ENCODE peak calls at places on chromosomes 1 and 21, in five cellular contexts. One of them, this sample, is unnamed.

GRCh38 chr1:37817481-37817880 is 9.5 kb upstream of the YRDC start:
- DNase-seq in activated CD8-positive, alpha-beta T cell treated with anti-CD3 and anti-CD28 coated beads for 36 hours: no peak
- DNase-seq in stromal cell of bone marrow: no peak
- DNase-seq in AG10803: no peak
- DNase-seq in GM23248: no peak
- DNase-seq in this sample: no peak

GRCh38 chr21:26840206-26840605 is 5.0 kb downstream of the ADAMTS1 start:
- DNase-seq in activated CD8-positive, alpha-beta T cell treated with anti-CD3 and anti-CD28 coated beads for 36 hours: peak; percentile 47
- DNase-seq in stromal cell of bone marrow: no peak
- DNase-seq in AG10803: no peak
- DNase-seq in GM23248: no peak
- DNase-seq in this sample: no peak

GRCh38 chr1:220182081-220182480 is 88.1 kb downstream of the IARS2 start:
- DNase-seq in activated CD8-positive, alpha-beta T cell treated with anti-CD3 and anti-CD28 coated beads for 36 hours: no peak
- DNase-seq in stromal cell of bone marrow: no peak
- DNase-seq in AG10803: no peak
- DNase-seq in GM23248: no peak
- DNase-seq in this sample: no peak

GRCh38 chr1:38038836-38039235 is 7.8 kb downstream of the POU3F1 start:
- DNase-seq in activated CD8-positive, alpha-beta T cell treated with anti-CD3 and anti-CD28 coated beads for 36 hours: no peak
- DNase-seq in stromal cell of bone marrow: peak; percentile 57
- DNase-seq in AG10803: peak; percentile 56
- DNase-seq in GM23248: peak; percentile 90
- DNase-seq in this sample: no peak

GRCh38 chr21:39737376-39738000 is 7.5 kb upstream of the IGSF5 start:
- DNase-seq in activated CD8-positive, alpha-beta T cell treated with anti-CD3 and anti-CD28 coated beads for 36 hours: no peak
- DNase-seq in stromal cell of bone marrow: no peak
- DNase-seq in AG10803: no peak
- DNase-seq in GM23248: no peak
- DNase-seq in this sample: no peak

GRCh38 chr21:20996421-20997307 is 1.5 kb upstream of the NCAM2 start:
- DNase-seq in activated CD8-positive, alpha-beta T cell treated with anti-CD3 and anti-CD28 coated beads for 36 hours: no peak
- DNase-seq in stromal cell of bone marrow: no peak
- DNase-seq in AG10803: peak; percentile 4
- DNase-seq in GM23248: no peak
- DNase-seq in this sample: no peak

GRCh38 chr21:46219591-46220239 is 8.9 kb downstream of the LSS start:
- DNase-seq in activated CD8-positive, alpha-beta T cell treated with anti-CD3 and anti-CD28 coated beads for 36 hours: no peak
- DNase-seq in stromal cell of bone marrow: no peak
- DNase-seq in AG10803: no peak
- DNase-seq in GM23248: no peak
- DNase-seq in this sample: no peak

GRCh38 chr1:91278754-91279153 is 125.9 kb downstream of the HFM1 start:
- DNase-seq in activated CD8-positive, alpha-beta T cell treated with anti-CD3 and anti-CD28 coated beads for 36 hours: no peak
- DNase-seq in stromal cell of bone marrow: peak; percentile 7
- DNase-seq in AG10803: peak; percentile 22
- DNase-seq in GM23248: peak; percentile 34
- DNase-seq in this sample: no peak

GRCh38 chr21:43921979-43922945 is 57.2 kb downstream of the AGPAT3 start:
- DNase-seq in activated CD8-positive, alpha-beta T cell treated with anti-CD3 and anti-CD28 coated beads for 36 hours: peak; percentile 92
- DNase-seq in stromal cell of bone marrow: no peak
- DNase-seq in AG10803: no peak
- DNase-seq in GM23248: no peak
- DNase-seq in this sample: no peak

GRCh38 chr1:119646521-119647227 is 1.4 kb downstream of the ZNF697 start:
- DNase-seq in activated CD8-positive, alpha-beta T cell treated with anti-CD3 and anti-CD28 coated beads for 36 hours: peak; percentile 3
- DNase-seq in stromal cell of bone marrow: no peak
- DNase-seq in AG10803: peak; percentile 51
- DNase-seq in GM23248: peak; percentile 83
- DNase-seq in this sample: no peak

GRCh38 chr1:59971464-59971911 is 44.9 kb upstream of the CYP2J2 start:
- DNase-seq in activated CD8-positive, alpha-beta T cell treated with anti-CD3 and anti-CD28 coated beads for 36 hours: peak; percentile 49
- DNase-seq in stromal cell of bone marrow: peak; percentile 31
- DNase-seq in AG10803: peak; percentile 56
- DNase-seq in GM23248: peak; percentile 79
- DNase-seq in this sample: no peak

GRCh38 chr1:243575070-243575469 is 275.0 kb downstream of the AKT3 start:
- DNase-seq in activated CD8-positive, alpha-beta T cell treated with anti-CD3 and anti-CD28 coated beads for 36 hours: no peak
- DNase-seq in stromal cell of bone marrow: no peak
- DNase-seq in AG10803: no peak
- DNase-seq in GM23248: no peak
- DNase-seq in this sample: no peak

GRCh38 chr1:248918126-248918525 is 12.1 kb downstream of the PGBD2 start:
- DNase-seq in activated CD8-positive, alpha-beta T cell treated with anti-CD3 and anti-CD28 coated beads for 36 hours: no peak
- DNase-seq in stromal cell of bone marrow: no peak
- DNase-seq in AG10803: peak; percentile 59
- DNase-seq in GM23248: peak; percentile 32
- DNase-seq in this sample: no peak

GRCh38 chr21:42777757-42778344 is 101.5 kb downstream of the WDR4 start:
- DNase-seq in activated CD8-positive, alpha-beta T cell treated with anti-CD3 and anti-CD28 coated beads for 36 hours: no peak
- DNase-seq in stromal cell of bone marrow: no peak
- DNase-seq in AG10803: no peak
- DNase-seq in GM23248: no peak
- DNase-seq in this sample: no peak